ENCODE peak calls at places on chromosomes 11 and 22, in five cellular contexts. P is left ventricle myocardium inferior, I is fibroblast of the aortic adventitia, N is body of pancreas, U is AG04450. E is an unnamed sample.

GRCh38 chr11:9906043-9906791 is 242.3 kb downstream of the SWAP70 start:
- DNase-seq in N (no peak), P (no peak), I (peak), U (peak), E (peak)

GRCh38 chr11:42778193-42778592 is 533.6 kb upstream of the API5 start:
- DNase-seq in P (no peak), I (no peak), N (no peak), U (no peak), E (no peak)

GRCh38 chr11:119363874-119364590 is 17.5 kb downstream of the USP2 start:
- DNase-seq in I (no peak), P (peak), U (no peak), N (peak), E (peak)

GRCh38 chr11:13487661-13488030 is 8.2 kb downstream of the PTH start:
- DNase-seq in U (no peak), N (peak), I (peak), P (no peak), E (peak)

GRCh38 chr11:131580466-131580865 is 210.1 kb downstream of the NTM start:
- DNase-seq in N (no peak), I (no peak), P (no peak), U (no peak), E (no peak)

GRCh38 chr11:13928566-13929251 is 33.8 kb upstream of the SPON1 start:
- DNase-seq in U (no peak), I (peak), P (no peak), N (no peak), E (peak)

GRCh38 chr11:129279326-129280026 is 87.4 kb upstream of the ARHGAP32 start:
- DNase-seq in U (no peak), P (peak), N (peak), I (peak), E (peak)

GRCh38 chr11:73365352-73366264 is 10.6 kb upstream of the RELT start:
- DNase-seq in I (no peak), U (no peak), P (no peak), N (no peak), E (no peak)

GRCh38 chr11:86818466-86819282 is 18.3 kb downstream of the PRSS23 start:
- DNase-seq in N (no peak), P (no peak), U (peak), I (peak), E (peak)

GRCh38 chr11:45921561-45922424 is 663 bp upstream of the LARGE2 start:
- DNase-seq in U (no peak), N (peak), I (no peak), P (peak), E (no peak)

GRCh38 chr11:12453243-12453642 is 75.9 kb downstream of the PARVA start:
- DNase-seq in U (no peak), I (no peak), P (no peak), N (no peak), E (no peak)

GRCh38 chr22:32544953-32545558 is 70.4 kb downstream of the FBXO7 start:
- DNase-seq in U (no peak), P (no peak), N (no peak), I (peak), E (no peak)

GRCh38 chr11:14443642-14444041 is 56.0 kb downstream of the COPB1 start:
- DNase-seq in P (no peak), I (peak), N (peak), U (no peak), E (peak)

GRCh38 chr11:130533113-130533803 is 84.8 kb downstream of the ADAMTS15 start:
- DNase-seq in U (no peak), I (no peak), P (no peak), N (no peak), E (no peak)

DNA sequence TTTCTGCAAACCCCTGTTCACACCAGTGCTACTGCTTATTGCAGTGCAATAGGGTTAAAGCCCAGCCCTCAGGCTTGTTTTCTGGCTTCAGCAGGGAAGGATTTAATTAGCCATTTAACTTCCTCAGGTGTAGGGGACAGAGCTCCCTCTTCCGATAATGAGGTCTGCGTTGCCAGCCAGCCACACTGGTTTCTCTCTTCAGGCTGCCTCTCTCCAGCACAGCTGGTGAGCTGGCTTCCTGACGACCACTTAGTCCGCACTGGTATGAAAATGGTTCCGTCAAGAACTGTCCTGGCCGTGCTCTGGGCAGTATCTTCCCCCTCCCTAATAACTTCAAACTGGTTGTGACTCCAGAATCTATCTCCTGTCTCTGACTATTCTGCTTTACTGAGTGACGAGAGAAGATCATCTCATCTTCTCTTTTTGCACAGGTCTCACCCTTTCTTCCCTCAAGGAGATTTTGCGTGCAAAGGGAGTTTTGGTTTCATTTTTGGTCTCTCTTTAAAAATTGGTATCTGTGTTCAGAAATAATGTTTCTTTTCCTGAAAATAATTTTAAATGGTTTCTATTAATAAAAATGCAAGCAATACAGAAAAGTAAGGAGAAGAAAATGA is 49.2 kb downstream of the CNTN5 start:
- DNase-seq in I (no peak), U (no peak), N (no peak), P (no peak), E (peak)
- TF ChIP-seq CTCF in I (no peak), U (no peak), N (no peak), P (no peak), E (no peak)

GRCh38 chr11:68002943-68003845 is 703 bp downstream of the UNC93B1 start:
- DNase-seq in N (peak), U (no peak), P (no peak), I (no peak), E (no peak)

GRCh38 chr11:68003846-68004550 is at the start of gene UNC93B1:
- DNase-seq in N (peak), I (peak), U (no peak), P (peak), E (peak)

GRCh38 chr11:68006606-68007166 is 2.8 kb upstream of the UNC93B1 start:
- DNase-seq in N (no peak), U (no peak), I (no peak), P (no peak), E (no peak)

GRCh38 chr11:68002575-68002942 is 1.3 kb downstream of the UNC93B1 start:
- DNase-seq in U (no peak), N (no peak), P (no peak), I (no peak), E (no peak)

GRCh38 chr11:68004551-68005335 is 846 bp upstream of the UNC93B1 start:
- DNase-seq in U (no peak), P (no peak), I (no peak), N (no peak), E (no peak)
- H3K4me3 ChIP-seq in U (peak), P (peak), I (peak), N (no peak), E (peak)

GRCh38 chr11:7347611-7348431 is 96.1 kb downstream of the SYT9 start:
- DNase-seq in I (no peak), U (no peak), P (no peak), N (no peak), E (no peak)

GRCh38 chr11:7351228-7351627 is 99.5 kb downstream of the SYT9 start:
- DNase-seq in I (no peak), N (no peak), U (no peak), P (no peak), E (no peak)

GRCh38 chr11:7348432-7349298 is 97.0 kb downstream of the SYT9 start:
- DNase-seq in P (no peak), U (no peak), I (no peak), N (no peak), E (no peak)

DNA sequence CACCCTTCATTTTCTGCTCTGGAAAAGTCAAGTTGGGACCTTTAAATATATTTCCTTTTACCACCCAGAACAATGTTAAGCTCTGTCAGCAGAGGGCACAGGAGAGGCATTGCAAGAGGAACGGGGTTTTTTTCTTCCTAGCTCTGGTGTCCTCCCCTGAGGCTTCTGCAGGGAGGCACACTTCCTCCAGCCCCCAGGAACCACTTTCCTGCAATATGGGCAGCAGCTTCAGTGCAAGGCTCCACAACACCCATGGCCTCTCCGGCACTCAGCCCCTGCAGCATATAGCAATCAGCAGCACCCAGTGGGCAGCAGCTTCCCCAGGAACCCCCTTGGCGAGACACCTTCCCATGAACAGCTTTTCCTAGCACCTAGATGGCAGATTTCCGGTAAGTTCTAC is 101.4 kb downstream of the SYT9 start:
- DNase-seq in P (no peak), I (peak), U (no peak), N (no peak), E (peak)
- TF ChIP-seq CTCF in P (peak), I (peak), U (peak), N (peak), E (peak)

GRCh38 chr11:821513-822371 is 3.0 kb downstream of the PNPLA2 start:
- DNase-seq in P (no peak), N (peak), U (no peak), I (no peak), E (no peak)
- H3K4me3 ChIP-seq in P (peak), N (no peak), U (peak), I (peak), E (no peak)

GRCh38 chr11:62922189-62922589 is 1.0 kb upstream of the CHRM1 start:
- DNase-seq in I (no peak), U (no peak), N (no peak), P (no peak), E (no peak)

GRCh38 chr11:62921201-62921572 is at the start of gene CHRM1:
- DNase-seq in U (no peak), I (no peak), P (no peak), N (peak), E (no peak)

GRCh38 chr11:62923634-62924411 is 2.7 kb upstream of the CHRM1 start:
- DNase-seq in U (no peak), P (no peak), I (no peak), N (no peak), E (no peak)

GRCh38 chr11:62921573-62922188 is 518 bp upstream of the CHRM1 start:
- DNase-seq in U (no peak), I (no peak), P (no peak), N (peak), E (peak)

GRCh38 chr11:62922653-62923371 is 1.6 kb upstream of the CHRM1 start:
- DNase-seq in P (no peak), U (no peak), N (no peak), I (no peak), E (peak)
- TF ChIP-seq CTCF in P (peak), U (peak), N (no peak), I (peak), E (peak)

GRCh38 chr11:85664561-85665481 is at the start of gene CREBZF:
- DNase-seq in I (peak), N (peak), U (peak), P (peak), E (peak)

GRCh38 chr11:85666687-85667086 is 1.8 kb upstream of the CREBZF start:
- DNase-seq in N (no peak), P (no peak), I (no peak), U (no peak), E (no peak)

GRCh38 chr11:85668157-85668556 is 3.2 kb upstream of the CREBZF start:
- DNase-seq in U (no peak), I (no peak), P (no peak), N (no peak), E (no peak)

GRCh38 chr11:85663781-85664560 is 958 bp downstream of the CREBZF start:
- DNase-seq in N (peak), P (peak), I (peak), U (no peak), E (peak)

DNA sequence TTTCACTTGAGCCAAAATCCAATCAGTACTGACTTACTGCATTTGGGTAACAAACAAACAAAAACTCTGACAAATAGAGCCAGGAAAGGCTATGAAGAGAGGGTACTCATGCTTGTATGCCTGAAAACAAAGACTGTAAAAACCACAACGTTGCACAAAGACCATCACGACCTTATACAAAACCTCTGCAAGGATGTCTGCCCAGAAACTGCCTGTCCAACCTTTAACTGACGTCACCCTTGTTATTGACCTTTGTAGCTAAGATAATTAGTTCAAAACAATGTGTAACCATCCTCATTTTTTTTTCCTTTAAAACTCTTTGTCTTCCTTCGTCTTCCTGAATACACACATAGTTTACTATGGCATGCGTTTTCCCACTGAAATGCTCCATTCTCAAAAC is 827 bp upstream of the CREBZF start:
- DNase-seq in U (no peak), I (no peak), N (no peak), P (no peak), E (no peak)
- H3K4me3 ChIP-seq in U (no peak), I (no peak), N (no peak), P (peak), E (no peak)